ENCODE peak calls at places on chromosomes 2 and 18, in six cellular contexts. W is suprapubic skin, K is adipocyte, O is body of pancreas, H is SJSA1, Q is OCI-LY7. V is an unnamed sample. For H3K9me3, the result is how much of the 10 kb centered on the place peaks cover.

GRCh38 chr2:73982140-73982617 is 2.5 kb upstream of the TET3 start:
- DNase-seq in W (no peak), K (no peak), O (no peak), H (no peak), Q (no peak), V (peak)

GRCh38 chr2:219289537-219290361 is 10.6 kb downstream of the DNAJB2 start:
- DNase-seq in W (peak), K (peak), O (peak), H (peak), Q (no peak), V (no peak)

GRCh38 chr18:57446322-57446721 is 11.1 kb downstream of the ONECUT2 start:
- DNase-seq in W (no peak), K (no peak), O (peak), H (no peak), Q (peak), V (peak)

GRCh38 chr2:218218409-218219185 is 1.6 kb downstream of the ARPC2 start:
- DNase-seq in W (no peak), K (peak), O (no peak), H (no peak), Q (peak), V (peak)

GRCh38 chr2:225136552-225136951 is 94.3 kb upstream of the DOCK10 start:
- DNase-seq in W (no peak), K (no peak), O (no peak), H (no peak), Q (no peak), V (no peak)

GRCh38 chr2:4745596-4745995 is 946.6 kb upstream of the SOX11 start:
- DNase-seq in W (no peak), K (no peak), O (peak), H (no peak), Q (no peak), V (no peak)

GRCh38 chr18:76459687-76460350 is 35.2 kb downstream of the ZNF516 start:
- DNase-seq in W (peak), K (peak), O (peak), H (peak), Q (no peak), V (no peak)

GRCh38 chr2:166135849-166136258 is 8.0 kb upstream of the SCN1A start:
- DNase-seq in W (no peak), K (no peak), O (no peak), H (no peak), Q (no peak), V (no peak)

GRCh38 chr18:11470941-11471340 is 138.5 kb upstream of the SLC35G4 start:
- DNase-seq in W (no peak), K (no peak), O (no peak), H (no peak), Q (no peak), V (no peak)

GRCh38 chr18:48947583-48947982 is 3.2 kb downstream of the SMAD7 start:
- DNase-seq in W (no peak), K (peak), O (peak), H (peak), Q (no peak), V (no peak)

GRCh38 chr2:207792244-207792785 is 22.6 kb upstream of the FZD5 start:
- DNase-seq in W (no peak), K (peak), O (no peak), H (peak), Q (no peak), V (peak)

GRCh38 chr2:222176890-222177289 is 121.9 kb downstream of the PAX3 start:
- DNase-seq in W (no peak), K (no peak), O (no peak), H (no peak), Q (no peak), V (no peak)

GRCh38 chr2:196130039-196130825 is 41.1 kb downstream of the STK17B start:
- DNase-seq in W (no peak), K (no peak), O (no peak), H (no peak), Q (peak), V (no peak)

GRCh38 chr2:64857581-64858471 is 131.4 kb upstream of the SLC1A4 start:
- DNase-seq in W (no peak), K (peak), O (peak), H (no peak), Q (no peak), V (no peak)

GRCh38 chr2:118121101-118121500 is 32.8 kb downstream of the INSIG2 start:
- DNase-seq in W (no peak), K (no peak), O (peak), H (no peak), Q (no peak), V (no peak)

GRCh38 chr2:147603434-147604225 is 241.2 kb upstream of the ACVR2A start:
- DNase-seq in W (no peak), K (no peak), O (no peak), H (no peak), Q (no peak), V (no peak)

GRCh38 chr18:33746261-33746660 is 168.2 kb downstream of the ASXL3 start:
- DNase-seq in W (no peak), K (no peak), O (no peak), H (no peak), Q (no peak), V (no peak)

GRCh38 chr2:17059452-17059851 is 393.8 kb upstream of the CYRIA start:
- DNase-seq in W (no peak), K (no peak), O (no peak), H (no peak), Q (no peak), V (no peak)

DNA sequence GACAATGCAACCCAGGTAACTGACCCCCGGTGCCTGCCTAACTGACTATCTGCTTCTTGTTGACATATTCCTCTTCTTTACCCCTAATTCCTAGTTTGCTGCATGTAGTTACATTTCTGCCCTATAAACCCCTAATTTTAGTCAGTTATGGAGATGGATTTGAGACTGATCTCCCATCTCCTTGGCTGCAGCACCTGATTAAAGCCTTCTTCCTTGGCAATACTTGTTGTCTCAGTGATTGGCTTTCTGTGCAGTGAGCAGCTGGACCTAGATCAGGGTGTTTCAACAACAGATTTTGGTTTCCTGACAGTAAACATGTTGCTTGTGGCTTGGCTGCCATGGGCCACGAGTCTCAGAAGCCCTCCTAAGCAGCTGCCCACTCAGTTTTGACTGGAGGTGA is 105.4 kb downstream of the SP100 start:
- DNase-seq in W (no peak), K (no peak), O (no peak), H (no peak), Q (no peak), V (no peak)
- H3K9me3 ChIP-seq in W (under half), K (under half), O (under half), H (under half), Q (under half), V (under half)

DNA sequence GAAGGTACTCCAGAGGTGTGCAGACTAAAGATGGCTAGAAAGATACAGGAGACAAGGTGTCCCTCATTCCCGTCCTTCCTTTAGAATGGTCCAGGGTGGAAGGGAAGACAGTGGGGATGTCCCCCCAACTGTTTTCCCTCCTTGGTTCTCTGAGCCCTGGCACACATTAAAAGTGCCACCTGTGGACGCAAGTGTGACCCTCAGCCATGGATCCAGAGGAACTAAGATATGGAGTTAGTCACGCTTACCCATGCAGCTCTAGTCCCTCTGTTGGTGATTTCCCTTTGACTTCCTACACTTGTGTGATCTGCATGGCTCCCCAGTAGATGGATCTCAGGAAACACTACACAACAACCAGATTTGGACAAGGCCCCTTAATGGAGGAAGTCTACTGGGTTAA is 113.1 kb upstream of the SRD5A2 start:
- DNase-seq in W (no peak), K (no peak), O (no peak), H (no peak), Q (peak), V (no peak)
- H3K9me3 ChIP-seq in W (half or more), K (half or more), O (under half), H (under half), Q (under half), V (under half)

GRCh38 chr2:49954074-49954473 is 799.8 kb upstream of the FSHR start:
- DNase-seq in W (no peak), K (no peak), O (no peak), H (no peak), Q (no peak), V (no peak)

GRCh38 chr2:49943944-49944803 is 789.9 kb upstream of the FSHR start:
- DNase-seq in W (no peak), K (no peak), O (no peak), H (no peak), Q (no peak), V (peak)

GRCh38 chr2:49950635-49951034 is 796.3 kb upstream of the FSHR start:
- DNase-seq in W (no peak), K (no peak), O (no peak), H (no peak), Q (no peak), V (no peak)

GRCh38 chr2:49948744-49949143 is 794.4 kb upstream of the FSHR start:
- DNase-seq in W (no peak), K (no peak), O (no peak), H (no peak), Q (no peak), V (no peak)

DNA sequence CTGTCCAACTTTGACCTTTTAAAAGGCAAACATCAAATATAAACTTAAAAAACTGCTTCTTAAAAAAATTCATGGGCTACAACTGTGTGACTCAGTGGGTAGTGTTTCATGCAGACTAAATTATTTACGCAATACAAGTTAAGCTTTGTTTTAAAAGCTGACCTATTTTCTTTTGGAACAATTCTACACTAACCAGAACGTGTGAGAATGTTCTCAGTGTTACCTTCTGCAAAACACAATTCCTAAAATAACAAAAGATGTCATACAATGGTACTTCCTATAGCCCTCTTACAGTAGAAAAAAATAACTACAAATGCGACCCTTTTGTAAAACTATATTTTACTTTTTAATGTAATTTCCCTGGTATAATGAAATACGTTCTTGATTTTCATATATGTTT is 793.8 kb upstream of the FSHR start:
- DNase-seq in W (no peak), K (no peak), O (no peak), H (no peak), Q (no peak), V (no peak)
- H3K9me3 ChIP-seq in W (under half), K (under half), O (under half), H (under half), Q (under half), V (under half)

DNA sequence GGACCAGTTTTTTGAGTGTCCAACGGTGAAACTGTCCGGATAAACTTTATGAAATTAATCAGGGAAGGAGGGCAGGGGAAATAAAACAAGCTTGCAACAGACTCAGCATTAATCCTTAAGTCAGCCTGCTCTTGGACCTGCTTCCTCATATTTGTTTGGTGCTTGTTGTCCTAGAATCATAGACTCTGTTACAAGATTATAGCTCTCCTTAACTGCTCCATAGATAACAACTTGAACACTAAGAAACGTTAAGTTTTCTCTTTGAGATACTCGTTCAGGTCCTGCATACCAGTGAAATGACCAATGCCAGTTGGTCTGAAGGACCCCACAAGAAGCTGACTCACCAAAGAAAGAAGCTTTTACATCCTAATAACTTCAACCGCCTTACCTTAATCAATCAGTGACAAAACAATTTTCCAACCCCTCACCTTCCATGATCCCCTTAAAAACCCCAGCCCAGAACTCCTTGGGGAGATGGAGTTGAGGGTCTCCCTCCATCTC is 493.2 kb downstream of the PID1 start:
- DNase-seq in W (no peak), K (no peak), O (no peak), H (no peak), Q (no peak), V (no peak)
- H3K9me3 ChIP-seq in W (under half), K (under half), O (under half), H (under half), Q (under half), V (under half)

GRCh38 chr2:237519506-237520245 is 32.6 kb downstream of the MLPH start:
- DNase-seq in W (no peak), K (no peak), O (no peak), H (no peak), Q (no peak), V (peak)

GRCh38 chr2:237515621-237516275 is 28.7 kb downstream of the MLPH start:
- DNase-seq in W (no peak), K (no peak), O (no peak), H (no peak), Q (peak), V (no peak)

GRCh38 chr2:237520290-237520689 is 33.2 kb downstream of the MLPH start:
- DNase-seq in W (no peak), K (no peak), O (no peak), H (no peak), Q (no peak), V (peak)

GRCh38 chr2:237517163-237517562 is 30.1 kb downstream of the MLPH start:
- DNase-seq in W (no peak), K (no peak), O (no peak), H (no peak), Q (no peak), V (no peak)

GRCh38 chr2:237517990-237518389 is 30.9 kb downstream of the MLPH start:
- DNase-seq in W (no peak), K (no peak), O (no peak), H (no peak), Q (no peak), V (no peak)
- H3K9me3 ChIP-seq in W (under half), K (under half), O (under half), H (under half), Q (under half), V (under half)

GRCh38 chr18:50658601-50659000 is 98.7 kb downstream of the MAPK4 start:
- DNase-seq in W (no peak), K (no peak), O (no peak), H (no peak), Q (no peak), V (no peak)

GRCh38 chr18:50662775-50663383 is 103.0 kb downstream of the MAPK4 start:
- DNase-seq in W (no peak), K (no peak), O (no peak), H (no peak), Q (no peak), V (no peak)

GRCh38 chr18:50659091-50660003 is 99.5 kb downstream of the MAPK4 start:
- DNase-seq in W (no peak), K (no peak), O (no peak), H (no peak), Q (no peak), V (no peak)

GRCh38 chr18:50662177-50662576 is 102.3 kb downstream of the MAPK4 start:
- DNase-seq in W (no peak), K (no peak), O (peak), H (no peak), Q (peak), V (peak)

DNA sequence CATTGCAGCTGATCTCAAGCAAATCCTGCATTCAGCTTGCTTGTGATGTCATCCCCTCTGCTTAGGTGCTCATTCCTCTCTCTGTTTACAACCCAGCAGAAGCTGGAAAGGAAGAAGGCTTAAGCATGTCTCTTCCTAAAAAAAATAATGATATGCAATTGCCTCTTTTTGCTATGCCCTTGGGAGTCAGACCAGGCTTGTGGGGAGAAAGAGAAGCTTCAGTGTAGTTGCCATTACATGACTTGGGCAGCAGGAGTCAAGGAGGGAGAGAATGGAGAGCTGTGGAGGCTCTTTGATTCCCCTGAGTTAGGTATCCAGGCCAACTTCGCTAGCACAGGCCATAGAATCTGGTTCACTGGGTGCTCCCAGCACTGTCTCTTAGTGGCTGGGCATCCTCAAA is 101.1 kb downstream of the MAPK4 start:
- DNase-seq in W (no peak), K (no peak), O (no peak), H (no peak), Q (no peak), V (no peak)
- H3K9me3 ChIP-seq in W (under half), K (under half), O (under half), H (under half), Q (under half), V (under half)